ENCODE peak calls at places on chromosomes 7 and 10, in five cellular contexts. V is T-cell, Z is transverse colon, R is mesenchymal stem cell, B is Caco-2. N is an unnamed sample.

GRCh38 chr7:45585628-45586027 is 11.5 kb downstream of the ADCY1 start:
- DNase-seq in V (no peak), R (no peak), Z (no peak), B (peak), N (no peak)

GRCh38 chr10:58435297-58435696 is 50.1 kb downstream of the TFAM start:
- DNase-seq in R (peak), B (peak), Z (peak), V (peak), N (peak)

GRCh38 chr7:1459930-1460756 is 873 bp upstream of the MICALL2 start:
- DNase-seq in Z (peak), V (no peak), B (no peak), R (peak), N (peak)

GRCh38 chr10:93379366-93380042 is 102.6 kb downstream of the MYOF start:
- DNase-seq in V (no peak), R (peak), B (no peak), Z (no peak), N (peak)

GRCh38 chr7:135980665-135981180 is 3.6 kb upstream of the MTPN start:
- DNase-seq in Z (peak), R (peak), B (no peak), V (peak), N (peak)

GRCh38 chr10:4351723-4352565 is 474.1 kb upstream of the AKR1E2 start:
- DNase-seq in R (peak), Z (no peak), B (no peak), V (no peak), N (peak)

GRCh38 chr7:44637788-44638594 is 31.6 kb downstream of the OGDH start:
- DNase-seq in B (no peak), R (peak), V (peak), Z (peak), N (peak)

GRCh38 chr10:48809261-48809660 is 124.6 kb downstream of the WDFY4 start:
- DNase-seq in B (no peak), V (no peak), R (no peak), Z (no peak), N (no peak)

GRCh38 chr10:69061305-69062161 is 26.4 kb upstream of the SRGN start:
- DNase-seq in V (peak), Z (peak), R (peak), B (peak), N (peak)

GRCh38 chr7:97971120-97971989 is 18.6 kb downstream of the OCM2 start:
- DNase-seq in B (no peak), Z (peak), V (no peak), R (peak), N (peak)

GRCh38 chr7:5248201-5248885 is 34.4 kb upstream of the SLC29A4 start:
- DNase-seq in B (no peak), V (no peak), Z (peak), R (no peak), N (no peak)

GRCh38 chr7:37028909-37029440 is 304.7 kb upstream of the AOAH start:
- DNase-seq in Z (no peak), B (no peak), R (no peak), V (peak), N (no peak)

GRCh38 chr10:116912162-116912561 is 62.9 kb downstream of the ENO4 start:
- DNase-seq in V (no peak), R (no peak), Z (no peak), B (no peak), N (no peak)

GRCh38 chr7:3393862-3394261 is 92.8 kb downstream of the SDK1 start:
- DNase-seq in B (no peak), V (no peak), R (no peak), Z (no peak), N (peak)

GRCh38 chr7:121406866-121407439 is 10.8 kb upstream of the FAM3C start:
- DNase-seq in V (no peak), Z (peak), R (no peak), B (peak), N (no peak)

GRCh38 chr7:6271694-6272371 is 591 bp downstream of the CYTH3 start:
- DNase-seq in Z (peak), V (peak), B (no peak), R (no peak), N (peak)

GRCh38 chr10:15123749-15124184 is 26.6 kb downstream of the RPP38 start:
- DNase-seq in Z (no peak), V (no peak), R (peak), B (no peak), N (peak)

GRCh38 chr10:107340345-107340744 is 175.8 kb upstream of the SORCS1 start:
- DNase-seq in V (no peak), R (no peak), Z (no peak), B (no peak), N (no peak)

GRCh38 chr10:53111529-53111928 is 338.9 kb upstream of the MBL2 start:
- DNase-seq in B (peak), R (no peak), Z (no peak), V (no peak), N (no peak)